ENCODE peak calls at places on chromosomes 13 and 19, in six cellular contexts. A is HFF-Myc, H is T-helper 1 cell, R is AG08396, P is activated T-helper 1 cell treated with Interleukin-2 at 50 U/mL for 16 hours, N is ACHN. V is an unnamed sample.
A peak's percentile ranks its signal among the peaks of the same experiment; 100 is the strongest.

GRCh38 chr13:50415428-50415827 is 400.2 kb downstream of the KCNRG start:
- DNase-seq in A (no peak), H (no peak), R (no peak), P (no peak), N (no peak), V (no peak)

GRCh38 chr13:51663980-51664957 is 80.0 kb downstream of the WDFY2 start:
- DNase-seq in A (no peak), H (no peak), R (no peak), P (no peak), N (no peak), V (no peak)

GRCh38 chr19:29618871-29619270 is 12.8 kb downstream of the POP4 start:
- DNase-seq in A (no peak), H (no peak), R (no peak), P (no peak), N (no peak), V (no peak)

GRCh38 chr13:43227721-43228120 is 204.3 kb downstream of the DNAJC15 start:
- DNase-seq in A (no peak), H (no peak), R (no peak), P (no peak), N (no peak), V (no peak)

GRCh38 chr19:4814625-4815425 is 16.7 kb downstream of the TICAM1 start:
- DNase-seq in A (peak; percentile 74), H (no peak), R (no peak), P (no peak), N (peak; percentile 10), V (no peak)

GRCh38 chr19:1843116-1843515 is 5.2 kb downstream of the REXO1 start:
- DNase-seq in A (no peak), H (no peak), R (no peak), P (no peak), N (no peak), V (no peak)

GRCh38 chr19:41195675-41196497 is 2.9 kb downstream of the CYP2S1 start:
- DNase-seq in A (no peak), H (no peak), R (peak; percentile 73), P (no peak), N (no peak), V (no peak)

GRCh38 chr13:66995366-66995663 is 234.8 kb downstream of the PCDH9 start:
- DNase-seq in A (no peak), H (no peak), R (no peak), P (no peak), N (no peak), V (no peak)

GRCh38 chr13:44352202-44352601 is 21.4 kb upstream of the SERP2 start:
- DNase-seq in A (no peak), H (no peak), R (no peak), P (no peak), N (no peak), V (no peak)

GRCh38 chr19:7215176-7215575 is 79.0 kb downstream of the INSR start:
- DNase-seq in A (no peak), H (no peak), R (no peak), P (no peak), N (no peak), V (no peak)

GRCh38 chr19:907183-907853 is 5.7 kb downstream of the R3HDM4 start:
- DNase-seq in A (no peak), H (no peak), R (no peak), P (no peak), N (no peak), V (no peak)